ENCODE peak calls at places on chromosomes 5 and 9, in four cellular contexts. One of them, this sample, is unnamed. For H3K4me1, the result is how much of the 10 kb centered on the place peaks cover.

GRCh38 chr5:10832987-10833386 is 72.0 kb upstream of the DAP start:
- DNase-seq in heart left ventricle: no peak
- DNase-seq in GM12878: no peak
- DNase-seq in neural progenitor cell: no peak
- DNase-seq in this sample: no peak

GRCh38 chr9:84781431-84781830 is 111.9 kb downstream of the NTRK2 start:
- DNase-seq in heart left ventricle: no peak
- DNase-seq in GM12878: no peak
- DNase-seq in neural progenitor cell: peak
- DNase-seq in this sample: peak

GRCh38 chr5:78509884-78510769 is 138.4 kb downstream of the LHFPL2 start:
- DNase-seq in heart left ventricle: peak
- DNase-seq in GM12878: no peak
- DNase-seq in neural progenitor cell: peak
- DNase-seq in this sample: peak

GRCh38 chr9:124663046-124663961 is 107.8 kb downstream of the NR6A1 start:
- DNase-seq in heart left ventricle: no peak
- DNase-seq in GM12878: no peak
- DNase-seq in neural progenitor cell: no peak
- DNase-seq in this sample: no peak

GRCh38 chr9:136011703-136012496 is 50.7 kb upstream of the UBAC1 start:
- DNase-seq in heart left ventricle: peak
- DNase-seq in GM12878: no peak
- DNase-seq in neural progenitor cell: no peak
- DNase-seq in this sample: peak

GRCh38 chr5:135009736-135010501 is 24.1 kb downstream of the PITX1 start:
- DNase-seq in heart left ventricle: no peak
- DNase-seq in GM12878: no peak
- DNase-seq in neural progenitor cell: no peak
- DNase-seq in this sample: no peak

GRCh38 chr9:90064248-90064647 is 459.4 kb downstream of the GADD45G start:
- DNase-seq in heart left ventricle: no peak
- DNase-seq in GM12878: no peak
- DNase-seq in neural progenitor cell: no peak
- DNase-seq in this sample: no peak

GRCh38 chr9:100088202-100088601 is 10.6 kb downstream of the ERP44 start:
- DNase-seq in heart left ventricle: no peak
- DNase-seq in GM12878: no peak
- DNase-seq in neural progenitor cell: no peak
- DNase-seq in this sample: no peak

GRCh38 chr5:76586531-76586930 is 36.7 kb downstream of the F2RL2 start:
- DNase-seq in heart left ventricle: no peak
- DNase-seq in GM12878: no peak
- DNase-seq in neural progenitor cell: no peak
- DNase-seq in this sample: no peak

GRCh38 chr9:94443039-94443722 is 111.7 kb upstream of the PCAT7 start:
- DNase-seq in heart left ventricle: no peak
- DNase-seq in GM12878: no peak
- DNase-seq in neural progenitor cell: peak
- DNase-seq in this sample: no peak

GRCh38 chr5:127942246-127943060 is 141.1 kb upstream of the SLC12A2 start:
- DNase-seq in heart left ventricle: no peak
- DNase-seq in GM12878: no peak
- DNase-seq in neural progenitor cell: no peak
- DNase-seq in this sample: no peak

GRCh38 chr9:8750639-8751041 is 951.1 kb upstream of the DMAC1 start:
- DNase-seq in heart left ventricle: no peak
- DNase-seq in GM12878: no peak
- DNase-seq in neural progenitor cell: peak
- DNase-seq in this sample: peak

GRCh38 chr9:120909904-120910303 is 16.7 kb downstream of the TRAF1 start:
- DNase-seq in heart left ventricle: no peak
- DNase-seq in GM12878: no peak
- DNase-seq in neural progenitor cell: no peak
- DNase-seq in this sample: no peak

GRCh38 chr5:138452720-138453119 is 12.6 kb upstream of the EGR1 start:
- DNase-seq in heart left ventricle: no peak
- DNase-seq in GM12878: no peak
- DNase-seq in neural progenitor cell: no peak
- DNase-seq in this sample: no peak

GRCh38 chr5:159910843-159911229 is 5.4 kb upstream of the ADRA1B start:
- DNase-seq in heart left ventricle: no peak
- DNase-seq in GM12878: no peak
- DNase-seq in neural progenitor cell: no peak
- DNase-seq in this sample: no peak

DNA sequence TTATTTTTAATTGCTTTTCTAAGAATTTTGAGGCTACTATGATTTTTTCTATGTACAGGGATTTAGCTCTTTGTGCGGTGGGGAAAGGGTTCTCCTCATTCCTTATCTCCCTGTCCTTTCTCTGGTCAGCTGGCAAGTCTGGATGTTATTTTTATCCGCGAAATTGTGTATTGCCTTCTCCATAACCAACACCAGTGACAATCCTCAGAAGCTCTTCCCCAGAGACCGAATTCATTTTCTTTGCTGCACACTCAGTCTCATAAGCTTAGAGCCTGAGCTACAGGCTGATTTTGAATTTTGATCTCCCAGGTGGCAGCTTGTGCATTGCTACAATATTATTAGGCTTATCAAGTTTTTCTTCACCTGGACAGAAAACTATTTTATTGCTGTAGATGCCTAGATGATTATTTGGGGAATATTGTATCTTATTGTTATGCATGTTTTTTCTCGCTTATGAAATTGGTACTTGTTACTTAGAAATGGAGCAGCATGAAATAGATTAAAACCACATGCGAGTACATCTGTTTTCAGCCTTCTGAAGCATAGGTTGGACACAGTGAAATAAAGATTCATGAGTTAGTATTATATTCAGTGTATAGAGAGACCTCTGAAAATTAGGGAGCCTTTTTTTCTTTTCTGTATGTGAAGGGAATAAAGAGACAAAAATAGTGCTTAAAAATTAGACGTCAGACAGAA is 27.3 kb downstream of the CPEB4 start:
- DNase-seq in heart left ventricle: no peak
- DNase-seq in GM12878: no peak
- DNase-seq in neural progenitor cell: no peak
- DNase-seq in this sample: peak
- H3K4me1 ChIP-seq in heart left ventricle: half or more
- H3K4me1 ChIP-seq in GM12878: under half
- H3K4me1 ChIP-seq in neural progenitor cell: under half
- H3K4me1 ChIP-seq in this sample: half or more

GRCh38 chr5:14669415-14669814 is 4.9 kb downstream of the OTULIN start:
- DNase-seq in heart left ventricle: no peak
- DNase-seq in GM12878: no peak
- DNase-seq in neural progenitor cell: no peak
- DNase-seq in this sample: no peak
- H3K4me1 ChIP-seq in heart left ventricle: half or more
- H3K4me1 ChIP-seq in GM12878: under half
- H3K4me1 ChIP-seq in neural progenitor cell: under half
- H3K4me1 ChIP-seq in this sample: under half

GRCh38 chr9:130451509-130452388 is 7.0 kb downstream of the ASS1 start:
- DNase-seq in heart left ventricle: peak
- DNase-seq in GM12878: no peak
- DNase-seq in neural progenitor cell: no peak
- DNase-seq in this sample: peak

GRCh38 chr9:130454096-130454811 is 9.5 kb downstream of the ASS1 start:
- DNase-seq in heart left ventricle: no peak
- DNase-seq in GM12878: no peak
- DNase-seq in neural progenitor cell: no peak
- DNase-seq in this sample: no peak

GRCh38 chr9:130454812-130455325 is 10.1 kb downstream of the ASS1 start:
- DNase-seq in heart left ventricle: no peak
- DNase-seq in GM12878: no peak
- DNase-seq in neural progenitor cell: no peak
- DNase-seq in this sample: no peak

GRCh38 chr9:130452835-130453234 is 8.1 kb downstream of the ASS1 start:
- DNase-seq in heart left ventricle: no peak
- DNase-seq in GM12878: no peak
- DNase-seq in neural progenitor cell: no peak
- DNase-seq in this sample: no peak

DNA sequence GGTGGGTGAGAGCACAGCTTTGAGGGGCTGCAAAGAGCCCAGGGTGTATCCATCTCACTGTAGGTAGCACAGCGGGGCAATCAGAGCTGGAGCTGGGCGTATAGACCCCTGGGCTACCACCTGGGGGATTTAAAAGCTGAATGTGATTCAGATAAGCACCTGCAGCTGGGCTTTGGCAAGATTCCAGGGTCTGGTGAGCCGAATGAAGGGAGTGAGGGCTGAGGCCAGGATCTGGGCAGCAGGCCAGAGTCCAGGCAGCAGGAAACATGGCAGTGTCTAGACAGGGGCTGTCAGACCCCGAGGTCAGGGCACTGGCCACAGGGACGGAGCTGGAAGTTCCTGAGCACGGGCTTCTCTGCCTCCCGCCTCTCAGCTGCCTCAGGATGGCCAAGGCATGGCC is 8.7 kb downstream of the ASS1 start:
- DNase-seq in heart left ventricle: peak
- DNase-seq in GM12878: no peak
- DNase-seq in neural progenitor cell: no peak
- DNase-seq in this sample: peak
- H3K4me1 ChIP-seq in heart left ventricle: under half
- H3K4me1 ChIP-seq in GM12878: under half
- H3K4me1 ChIP-seq in neural progenitor cell: under half
- H3K4me1 ChIP-seq in this sample: under half

DNA sequence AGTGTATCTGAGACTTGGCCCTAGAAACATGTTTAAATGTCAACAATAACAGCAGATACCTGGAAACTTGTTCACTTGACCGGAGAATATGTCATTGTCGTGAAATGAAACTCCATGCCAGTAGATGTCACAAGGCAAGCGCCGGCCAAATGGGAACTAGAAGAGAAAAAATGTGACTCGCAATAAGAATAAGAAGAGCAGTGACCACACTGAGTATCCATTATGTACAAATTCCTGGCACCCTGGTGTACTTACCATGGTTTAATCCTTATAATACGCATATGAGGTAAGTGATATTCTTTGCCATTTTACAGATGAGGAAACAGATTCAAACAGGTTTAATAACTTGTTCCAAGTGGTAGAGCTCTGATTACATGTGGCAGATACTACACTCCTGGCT is 53.9 kb downstream of the TTLL11 start:
- DNase-seq in heart left ventricle: no peak
- DNase-seq in GM12878: no peak
- DNase-seq in neural progenitor cell: no peak
- DNase-seq in this sample: no peak
- H3K4me1 ChIP-seq in heart left ventricle: under half
- H3K4me1 ChIP-seq in GM12878: under half
- H3K4me1 ChIP-seq in neural progenitor cell: under half
- H3K4me1 ChIP-seq in this sample: under half

GRCh38 chr9:137466041-137466799 is 7.1 kb upstream of the NSMF start:
- DNase-seq in heart left ventricle: no peak
- DNase-seq in GM12878: no peak
- DNase-seq in neural progenitor cell: no peak
- DNase-seq in this sample: no peak

GRCh38 chr9:137465000-137465769 is 6.1 kb upstream of the NSMF start:
- DNase-seq in heart left ventricle: peak
- DNase-seq in GM12878: no peak
- DNase-seq in neural progenitor cell: no peak
- DNase-seq in this sample: no peak

GRCh38 chr9:137463931-137464290 is 4.8 kb upstream of the NSMF start:
- DNase-seq in heart left ventricle: peak
- DNase-seq in GM12878: no peak
- DNase-seq in neural progenitor cell: no peak
- DNase-seq in this sample: no peak

GRCh38 chr9:137463194-137463930 is 4.2 kb upstream of the NSMF start:
- DNase-seq in heart left ventricle: no peak
- DNase-seq in GM12878: no peak
- DNase-seq in neural progenitor cell: no peak
- DNase-seq in this sample: no peak

DNA sequence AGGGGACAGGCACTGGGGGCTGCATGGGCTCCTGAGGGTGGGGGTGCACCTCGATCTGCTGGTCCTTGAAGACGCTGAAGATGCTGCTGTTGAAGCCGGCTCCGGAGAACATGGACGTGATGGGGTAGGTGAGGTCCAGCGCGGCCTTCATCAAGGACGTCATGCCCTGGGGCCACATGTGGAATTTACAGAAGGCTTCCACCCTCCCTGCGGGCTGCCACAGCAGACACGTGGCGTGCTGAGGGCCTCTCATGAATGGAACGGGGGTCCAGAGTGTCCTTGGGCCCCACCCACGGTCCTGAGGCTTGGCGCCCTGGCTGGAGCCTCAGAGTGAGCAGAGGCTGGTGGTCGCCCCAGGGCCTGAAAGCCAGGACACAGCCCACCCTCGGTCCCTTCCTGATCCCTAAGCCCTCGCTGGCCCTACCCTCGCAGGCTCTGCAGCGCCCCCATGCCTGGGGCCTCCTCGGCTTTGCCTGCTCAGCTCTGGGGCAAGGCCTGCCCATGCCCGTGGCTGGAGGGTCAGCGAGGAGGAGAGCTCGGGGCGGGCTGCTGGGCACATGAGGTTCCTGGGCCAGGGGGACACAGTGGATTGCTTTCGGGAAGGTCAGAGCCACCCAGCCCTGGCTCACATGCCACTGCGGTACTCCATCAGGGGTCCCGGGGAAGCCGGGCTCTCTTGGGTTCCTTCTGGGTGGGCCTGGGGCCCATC is 5.3 kb upstream of the NSMF start:
- DNase-seq in heart left ventricle: peak
- DNase-seq in GM12878: no peak
- DNase-seq in neural progenitor cell: no peak
- DNase-seq in this sample: no peak
- H3K4me1 ChIP-seq in heart left ventricle: under half
- H3K4me1 ChIP-seq in GM12878: under half
- H3K4me1 ChIP-seq in neural progenitor cell: under half
- H3K4me1 ChIP-seq in this sample: under half

This sample was measured in cardiac muscle cell.